ENCODE peak calls at places on chromosomes 5 and 9, in ten cellular contexts. One of them, this sample, is unnamed.

GRCh38 chr9:91586282-91586681 is 162.7 kb upstream of the NFIL3 start:
- DNase-seq in neural crest cell: no peak
- DNase-seq in psoas muscle: no peak
- DNase-seq in IMR-90: no peak
- DNase-seq in choroid plexus epithelial cell: no peak
- DNase-seq in sigmoid colon: no peak
- DNase-seq in GM13976: no peak
- DNase-seq in lung: no peak
- DNase-seq in lower leg skin: no peak
- DNase-seq in type B pancreatic cell: no peak
- DNase-seq in this sample: no peak

GRCh38 chr5:116135344-116135743 is 50.5 kb downstream of the COMMD10 start:
- DNase-seq in lower leg skin: no peak
- DNase-seq in choroid plexus epithelial cell: no peak
- DNase-seq in IMR-90: no peak
- DNase-seq in type B pancreatic cell: no peak
- DNase-seq in GM13976: peak
- DNase-seq in lung: no peak
- DNase-seq in psoas muscle: no peak
- DNase-seq in sigmoid colon: no peak
- DNase-seq in neural crest cell: no peak
- DNase-seq in this sample: no peak

GRCh38 chr5:158429564-158429963 is 570.6 kb upstream of the CLINT1 start:
- DNase-seq in lower leg skin: no peak
- DNase-seq in IMR-90: no peak
- DNase-seq in psoas muscle: no peak
- DNase-seq in GM13976: no peak
- DNase-seq in type B pancreatic cell: no peak
- DNase-seq in sigmoid colon: no peak
- DNase-seq in neural crest cell: no peak
- DNase-seq in lung: no peak
- DNase-seq in choroid plexus epithelial cell: no peak
- DNase-seq in this sample: no peak

GRCh38 chr9:89922099-89922498 is 317.3 kb downstream of the GADD45G start:
- DNase-seq in choroid plexus epithelial cell: no peak
- DNase-seq in lower leg skin: no peak
- DNase-seq in lung: no peak
- DNase-seq in type B pancreatic cell: no peak
- DNase-seq in sigmoid colon: no peak
- DNase-seq in neural crest cell: no peak
- DNase-seq in IMR-90: no peak
- DNase-seq in GM13976: no peak
- DNase-seq in psoas muscle: no peak
- DNase-seq in this sample: peak

GRCh38 chr5:67404261-67405100 is 207.9 kb upstream of the CD180 start:
- DNase-seq in neural crest cell: no peak
- DNase-seq in lower leg skin: no peak
- DNase-seq in IMR-90: peak
- DNase-seq in type B pancreatic cell: no peak
- DNase-seq in choroid plexus epithelial cell: peak
- DNase-seq in psoas muscle: no peak
- DNase-seq in GM13976: no peak
- DNase-seq in sigmoid colon: no peak
- DNase-seq in lung: no peak
- DNase-seq in this sample: no peak

GRCh38 chr9:16139781-16140180 is 586.9 kb downstream of the CCDC171 start:
- DNase-seq in neural crest cell: no peak
- DNase-seq in choroid plexus epithelial cell: peak
- DNase-seq in lower leg skin: no peak
- DNase-seq in lung: no peak
- DNase-seq in GM13976: no peak
- DNase-seq in IMR-90: no peak
- DNase-seq in type B pancreatic cell: no peak
- DNase-seq in psoas muscle: no peak
- DNase-seq in sigmoid colon: no peak
- DNase-seq in this sample: no peak

GRCh38 chr5:179980767-179981166 is 73.1 kb upstream of the TBC1D9B start:
- DNase-seq in sigmoid colon: no peak
- DNase-seq in lung: no peak
- DNase-seq in type B pancreatic cell: no peak
- DNase-seq in psoas muscle: no peak
- DNase-seq in lower leg skin: no peak
- DNase-seq in IMR-90: no peak
- DNase-seq in choroid plexus epithelial cell: no peak
- DNase-seq in GM13976: no peak
- DNase-seq in neural crest cell: no peak
- DNase-seq in this sample: no peak

GRCh38 chr5:38891563-38891962 is 45.8 kb downstream of the OSMR start:
- DNase-seq in psoas muscle: no peak
- DNase-seq in neural crest cell: no peak
- DNase-seq in lung: no peak
- DNase-seq in sigmoid colon: no peak
- DNase-seq in GM13976: no peak
- DNase-seq in IMR-90: no peak
- DNase-seq in lower leg skin: no peak
- DNase-seq in choroid plexus epithelial cell: no peak
- DNase-seq in type B pancreatic cell: no peak
- DNase-seq in this sample: no peak

GRCh38 chr5:104305602-104306001 is 743.0 kb upstream of the NUDT12 start:
- DNase-seq in type B pancreatic cell: no peak
- DNase-seq in GM13976: no peak
- DNase-seq in IMR-90: no peak
- DNase-seq in lung: no peak
- DNase-seq in sigmoid colon: no peak
- DNase-seq in choroid plexus epithelial cell: no peak
- DNase-seq in psoas muscle: no peak
- DNase-seq in lower leg skin: no peak
- DNase-seq in neural crest cell: no peak
- DNase-seq in this sample: no peak

GRCh38 chr5:150485770-150486401 is 22.0 kb upstream of the NDST1 start:
- DNase-seq in type B pancreatic cell: peak
- DNase-seq in GM13976: peak
- DNase-seq in IMR-90: peak
- DNase-seq in choroid plexus epithelial cell: peak
- DNase-seq in neural crest cell: peak
- DNase-seq in sigmoid colon: peak
- DNase-seq in lower leg skin: no peak
- DNase-seq in lung: peak
- DNase-seq in psoas muscle: peak
- DNase-seq in this sample: peak

GRCh38 chr5:66342316-66342715 is 198.2 kb downstream of the SREK1 start:
- DNase-seq in sigmoid colon: no peak
- DNase-seq in psoas muscle: no peak
- DNase-seq in lower leg skin: no peak
- DNase-seq in type B pancreatic cell: no peak
- DNase-seq in neural crest cell: no peak
- DNase-seq in GM13976: no peak
- DNase-seq in lung: no peak
- DNase-seq in IMR-90: no peak
- DNase-seq in choroid plexus epithelial cell: no peak
- DNase-seq in this sample: no peak

GRCh38 chr5:171450423-171451246 is 31.2 kb downstream of the FGF18 start:
- DNase-seq in IMR-90: peak
- DNase-seq in sigmoid colon: peak
- DNase-seq in lower leg skin: peak
- DNase-seq in neural crest cell: peak
- DNase-seq in GM13976: no peak
- DNase-seq in psoas muscle: peak
- DNase-seq in type B pancreatic cell: no peak
- DNase-seq in choroid plexus epithelial cell: peak
- DNase-seq in lung: peak
- DNase-seq in this sample: peak

GRCh38 chr5:125874717-125875116 is 548.5 kb upstream of the GRAMD2B start:
- DNase-seq in lower leg skin: no peak
- DNase-seq in IMR-90: no peak
- DNase-seq in GM13976: no peak
- DNase-seq in type B pancreatic cell: no peak
- DNase-seq in neural crest cell: no peak
- DNase-seq in lung: no peak
- DNase-seq in sigmoid colon: no peak
- DNase-seq in choroid plexus epithelial cell: peak
- DNase-seq in psoas muscle: no peak
- DNase-seq in this sample: no peak

GRCh38 chr5:106880656-106881055 is 790.1 kb downstream of the EFNA5 start:
- DNase-seq in sigmoid colon: no peak
- DNase-seq in IMR-90: no peak
- DNase-seq in GM13976: no peak
- DNase-seq in neural crest cell: no peak
- DNase-seq in lower leg skin: no peak
- DNase-seq in choroid plexus epithelial cell: no peak
- DNase-seq in psoas muscle: no peak
- DNase-seq in type B pancreatic cell: no peak
- DNase-seq in lung: no peak
- DNase-seq in this sample: no peak

GRCh38 chr5:9284272-9284671 is 261.6 kb downstream of the SEMA5A start:
- DNase-seq in sigmoid colon: no peak
- DNase-seq in neural crest cell: no peak
- DNase-seq in GM13976: no peak
- DNase-seq in psoas muscle: no peak
- DNase-seq in IMR-90: no peak
- DNase-seq in type B pancreatic cell: no peak
- DNase-seq in lung: no peak
- DNase-seq in choroid plexus epithelial cell: no peak
- DNase-seq in lower leg skin: no peak
- DNase-seq in this sample: no peak

GRCh38 chr5:9282211-9282610 is 263.7 kb downstream of the SEMA5A start:
- DNase-seq in GM13976: no peak
- DNase-seq in IMR-90: no peak
- DNase-seq in lower leg skin: no peak
- DNase-seq in sigmoid colon: no peak
- DNase-seq in type B pancreatic cell: no peak
- DNase-seq in psoas muscle: no peak
- DNase-seq in lung: no peak
- DNase-seq in neural crest cell: no peak
- DNase-seq in choroid plexus epithelial cell: no peak
- DNase-seq in this sample: no peak

GRCh38 chr5:9283021-9283420 is 262.9 kb downstream of the SEMA5A start:
- DNase-seq in lower leg skin: no peak
- DNase-seq in type B pancreatic cell: no peak
- DNase-seq in GM13976: no peak
- DNase-seq in sigmoid colon: no peak
- DNase-seq in lung: no peak
- DNase-seq in neural crest cell: no peak
- DNase-seq in IMR-90: peak
- DNase-seq in choroid plexus epithelial cell: no peak
- DNase-seq in psoas muscle: no peak
- DNase-seq in this sample: no peak

GRCh38 chr5:9284781-9285307 is 261.0 kb downstream of the SEMA5A start:
- DNase-seq in psoas muscle: no peak
- DNase-seq in type B pancreatic cell: no peak
- DNase-seq in sigmoid colon: no peak
- DNase-seq in choroid plexus epithelial cell: peak
- DNase-seq in lower leg skin: no peak
- DNase-seq in GM13976: no peak
- DNase-seq in lung: no peak
- DNase-seq in neural crest cell: no peak
- DNase-seq in IMR-90: peak
- DNase-seq in this sample: no peak

GRCh38 chr5:9283473-9283872 is 262.4 kb downstream of the SEMA5A start:
- DNase-seq in type B pancreatic cell: no peak
- DNase-seq in IMR-90: no peak
- DNase-seq in choroid plexus epithelial cell: no peak
- DNase-seq in lower leg skin: no peak
- DNase-seq in lung: no peak
- DNase-seq in psoas muscle: no peak
- DNase-seq in neural crest cell: no peak
- DNase-seq in sigmoid colon: no peak
- DNase-seq in GM13976: no peak
- DNase-seq in this sample: no peak
- TF ChIP-seq CTCF in type B pancreatic cell: peak
- TF ChIP-seq CTCF in IMR-90: no peak
- TF ChIP-seq CTCF in choroid plexus epithelial cell: peak
- TF ChIP-seq CTCF in lower leg skin: no peak
- TF ChIP-seq CTCF in lung: no peak
- TF ChIP-seq CTCF in psoas muscle: no peak
- TF ChIP-seq CTCF in neural crest cell: no peak
- TF ChIP-seq CTCF in sigmoid colon: no peak
- TF ChIP-seq CTCF in GM13976: no peak
- TF ChIP-seq CTCF in this sample: peak

DNA sequence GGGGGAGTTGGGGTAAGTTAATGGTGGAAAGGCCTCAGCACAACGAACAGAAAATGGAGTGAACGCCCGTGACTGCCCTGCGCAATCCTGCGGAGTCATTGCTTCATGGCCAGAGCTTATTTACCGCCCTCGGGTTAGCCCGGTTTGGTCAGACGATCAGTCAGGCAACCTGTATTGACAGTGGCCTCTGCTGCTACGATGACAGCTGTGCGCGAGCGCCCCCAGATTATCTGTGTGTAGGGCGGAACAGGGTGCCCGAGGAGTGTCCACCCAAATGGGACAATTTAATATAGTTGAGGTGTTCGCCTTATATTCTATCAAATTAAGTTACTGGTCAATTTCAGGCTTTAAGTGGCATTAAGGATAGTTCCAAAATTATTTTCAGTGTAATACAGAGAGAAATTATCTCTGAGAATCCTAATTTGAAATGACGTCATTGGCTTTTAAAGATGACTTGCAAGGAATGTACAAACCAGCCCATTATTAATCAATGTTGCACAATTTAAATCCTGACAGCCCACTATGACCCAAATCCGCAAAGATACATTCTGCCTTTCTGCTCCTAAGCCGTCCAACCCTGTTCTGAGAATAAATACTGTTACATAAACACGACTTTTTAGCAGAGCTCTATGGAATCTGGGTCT is 879 bp upstream of the UBQLN1 start:
- DNase-seq in lung: peak
- DNase-seq in sigmoid colon: peak
- DNase-seq in GM13976: peak
- DNase-seq in choroid plexus epithelial cell: peak
- DNase-seq in IMR-90: peak
- DNase-seq in neural crest cell: peak
- DNase-seq in lower leg skin: peak
- DNase-seq in psoas muscle: peak
- DNase-seq in type B pancreatic cell: peak
- DNase-seq in this sample: peak
- TF ChIP-seq CTCF in lung: no peak
- TF ChIP-seq CTCF in sigmoid colon: no peak
- TF ChIP-seq CTCF in GM13976: peak
- TF ChIP-seq CTCF in choroid plexus epithelial cell: no peak
- TF ChIP-seq CTCF in IMR-90: no peak
- TF ChIP-seq CTCF in neural crest cell: peak
- TF ChIP-seq CTCF in lower leg skin: no peak
- TF ChIP-seq CTCF in psoas muscle: peak
- TF ChIP-seq CTCF in type B pancreatic cell: no peak
- TF ChIP-seq CTCF in this sample: peak

GRCh38 chr5:41636605-41637004 is 126.2 kb upstream of the PLCXD3 start:
- DNase-seq in IMR-90: peak
- DNase-seq in GM13976: no peak
- DNase-seq in type B pancreatic cell: no peak
- DNase-seq in lower leg skin: no peak
- DNase-seq in choroid plexus epithelial cell: peak
- DNase-seq in lung: no peak
- DNase-seq in psoas muscle: no peak
- DNase-seq in sigmoid colon: no peak
- DNase-seq in neural crest cell: peak
- DNase-seq in this sample: no peak
- TF ChIP-seq CTCF in IMR-90: peak
- TF ChIP-seq CTCF in GM13976: no peak
- TF ChIP-seq CTCF in type B pancreatic cell: peak
- TF ChIP-seq CTCF in lower leg skin: no peak
- TF ChIP-seq CTCF in choroid plexus epithelial cell: peak
- TF ChIP-seq CTCF in lung: no peak
- TF ChIP-seq CTCF in psoas muscle: no peak
- TF ChIP-seq CTCF in sigmoid colon: no peak
- TF ChIP-seq CTCF in neural crest cell: peak
- TF ChIP-seq CTCF in this sample: peak

GRCh38 chr9:97803167-97804058 is 49.6 kb upstream of the FOXE1 start:
- DNase-seq in lower leg skin: peak
- DNase-seq in GM13976: peak
- DNase-seq in sigmoid colon: peak
- DNase-seq in choroid plexus epithelial cell: peak
- DNase-seq in type B pancreatic cell: peak
- DNase-seq in neural crest cell: peak
- DNase-seq in IMR-90: peak
- DNase-seq in psoas muscle: peak
- DNase-seq in lung: peak
- DNase-seq in this sample: no peak
- TF ChIP-seq CTCF in lower leg skin: no peak
- TF ChIP-seq CTCF in GM13976: peak
- TF ChIP-seq CTCF in sigmoid colon: no peak
- TF ChIP-seq CTCF in choroid plexus epithelial cell: no peak
- TF ChIP-seq CTCF in type B pancreatic cell: peak
- TF ChIP-seq CTCF in neural crest cell: peak
- TF ChIP-seq CTCF in IMR-90: no peak
- TF ChIP-seq CTCF in psoas muscle: no peak
- TF ChIP-seq CTCF in lung: no peak
- TF ChIP-seq CTCF in this sample: peak

This sample was measured in osteocyte.